ENCODE peak calls at places on chromosomes 6 and 20, in six cellular contexts. S is activated T-cell treated with anti-CD3 and anti-CD28 coated beads, Interleukin-2, amount 50 U/mL, for 72 hours; F is stimulated activated CD4-positive, alpha-beta T cell treated with anti-CD3 and anti-CD28 coated beads, Interleukin-1b, Interleukin-23, amount 100 ng/mL, for 24 hours; B is LHCN-M2; J is left ventricle myocardium superior; R is dorsolateral prefrontal cortex. Q is an unnamed sample.
A peak's percentile ranks its signal among the peaks of the same experiment; 100 is the strongest.

GRCh38 chr20:50724851-50725721 is 6.3 kb upstream of the PARD6B start:
- DNase-seq in S (peak; percentile 81), J (peak; percentile 73), R (peak; percentile 73), F (peak; percentile 79), B (peak; percentile 92), Q (peak; percentile 96)

GRCh38 chr6:34475167-34476047 is 9.5 kb downstream of the PACSIN1 start:
- DNase-seq in S (no peak), B (no peak), J (no peak), F (no peak), R (no peak), Q (no peak)

GRCh38 chr6:145669627-145670034 is 65.7 kb downstream of the EPM2A start:
- DNase-seq in S (no peak), B (peak; percentile 85), R (no peak), F (no peak), J (no peak), Q (peak; percentile 14)

GRCh38 chr6:5115168-5115567 is 30.0 kb downstream of the PPP1R3G start:
- DNase-seq in B (no peak), S (no peak), J (peak; percentile 53), F (no peak), R (no peak), Q (no peak)

GRCh38 chr6:11831653-11832052 is 53.0 kb upstream of the ADTRP start:
- DNase-seq in R (no peak), F (no peak), S (no peak), B (no peak), J (no peak), Q (no peak)

GRCh38 chr20:38426498-38426897 is 8.6 kb downstream of the SNHG17 start:
- DNase-seq in J (no peak), R (no peak), S (no peak), F (no peak), B (no peak), Q (no peak)

GRCh38 chr6:43628392-43629103 is 516 bp downstream of the GTPBP2 start:
- DNase-seq in B (peak; percentile 32), S (peak; percentile 70), F (no peak), J (no peak), R (no peak), Q (peak; percentile 40)

GRCh38 chr6:85703359-85703758 is 60.7 kb upstream of the SYNCRIP start:
- DNase-seq in J (no peak), B (no peak), S (no peak), R (no peak), F (no peak), Q (peak; percentile 13)

GRCh38 chr6:163354085-163354484 is 60.4 kb upstream of the QKI start:
- DNase-seq in J (no peak), S (no peak), B (no peak), F (no peak), R (no peak), Q (peak; percentile 29)

GRCh38 chr6:167426074-167426473 is 101.2 kb downstream of the TTLL2 start:
- DNase-seq in F (no peak), B (no peak), R (no peak), S (no peak), J (no peak), Q (no peak)

GRCh38 chr6:81751388-81752083 is 945 bp downstream of the TENT5A start:
- DNase-seq in B (peak; percentile 57), S (peak; percentile 44), R (no peak), J (peak; percentile 87), F (peak; percentile 9), Q (peak; percentile 42)

GRCh38 chr6:142902636-142903053 is 42.3 kb downstream of the HIVEP2 start:
- DNase-seq in B (peak; percentile 98), J (peak; percentile 74), R (peak; percentile 29), S (peak; percentile 83), F (peak; percentile 33), Q (peak; percentile 94)

GRCh38 chr6:45626087-45626891 is 248.6 kb upstream of the SUPT3H start:
- DNase-seq in J (no peak), F (no peak), R (no peak), B (peak; percentile 91), S (peak; percentile 62), Q (peak; percentile 97)

GRCh38 chr20:32574296-32575226 is 10.6 kb downstream of the NOL4L start:
- DNase-seq in B (peak; percentile 54), S (peak; percentile 50), F (peak; percentile 43), R (peak; percentile 50), J (no peak), Q (peak; percentile 77)

GRCh38 chr6:4967301-4968030 is 36.4 kb downstream of the RPP40 start:
- DNase-seq in R (no peak), J (no peak), B (no peak), S (no peak), F (no peak), Q (no peak)

GRCh38 chr6:163392533-163392932 is 22.0 kb upstream of the QKI start:
- DNase-seq in R (no peak), B (peak; percentile 41), S (no peak), J (peak; percentile 45), F (no peak), Q (peak; percentile 73)